ENCODE peak calls at places on chromosomes 1 and 21, in eight cellular contexts. P is IMR-90, R is pancreas, Q is K562, E is GM23248, G is GM23338, J is body of pancreas, I is heart right ventricle. C is an unnamed sample. For H3K4me1, the result is how much of the 10 kb centered on the place peaks cover.

GRCh38 chr1:163115887-163116286 is 46.7 kb downstream of the RGS4 start:
- DNase-seq in P (no peak), G (no peak), E (no peak), J (no peak), Q (no peak), I (no peak), R (no peak), C (no peak)

GRCh38 chr1:78210167-78210566 is 164.4 kb downstream of the GIPC2 start:
- DNase-seq in J (no peak), Q (no peak), P (peak), R (no peak), E (peak), G (no peak), I (no peak), C (no peak)

GRCh38 chr1:183936791-183937190 is 100.7 kb downstream of the COLGALT2 start:
- DNase-seq in R (no peak), P (no peak), G (no peak), I (no peak), E (no peak), J (no peak), Q (no peak), C (no peak)

GRCh38 chr1:50266509-50266908 is 156.7 kb downstream of the DMRTA2 start:
- DNase-seq in E (peak), G (no peak), I (no peak), Q (no peak), P (no peak), J (no peak), R (no peak), C (no peak)

GRCh38 chr1:192260076-192260475 is 56.7 kb upstream of the RGS21 start:
- DNase-seq in Q (peak), J (no peak), G (no peak), R (no peak), P (peak), E (no peak), I (no peak), C (no peak)

GRCh38 chr1:247841796-247842195 is at the start of gene OR11L1:
- DNase-seq in I (no peak), Q (no peak), G (no peak), J (no peak), E (no peak), P (no peak), R (no peak), C (no peak)

GRCh38 chr1:236018885-236019453 is 45.9 kb downstream of the NID1 start:
- DNase-seq in I (peak), R (peak), P (peak), E (peak), Q (no peak), G (no peak), J (peak), C (peak)

GRCh38 chr1:200795151-200795550 is 56.5 kb downstream of the CAMSAP2 start:
- DNase-seq in P (peak), G (no peak), I (no peak), R (no peak), E (peak), J (no peak), Q (no peak), C (no peak)

GRCh38 chr21:45513003-45513706 is 29.1 kb downstream of the SLC19A1 start:
- DNase-seq in G (no peak), I (no peak), J (peak), R (peak), E (no peak), Q (no peak), P (no peak), C (peak)

GRCh38 chr1:95974586-95974985 is 740.6 kb downstream of the RWDD3 start:
- DNase-seq in Q (no peak), R (no peak), J (no peak), E (peak), G (no peak), I (no peak), P (peak), C (no peak)

GRCh38 chr1:222711319-222712252 is 705 bp downstream of the AIDA start:
- DNase-seq in Q (peak), G (peak), J (peak), P (peak), E (peak), R (peak), I (peak), C (peak)

GRCh38 chr1:55632058-55632457 is 416.9 kb upstream of the USP24 start:
- DNase-seq in J (no peak), R (no peak), E (peak), P (peak), I (no peak), Q (no peak), G (no peak), C (no peak)

GRCh38 chr1:227947678-227948492 is at the start of gene WNT9A:
- DNase-seq in J (peak), I (no peak), Q (peak), E (peak), R (peak), G (peak), P (peak), C (peak)

GRCh38 chr1:86846166-86846647 is 67.7 kb downstream of the SELENOF start:
- DNase-seq in R (no peak), P (peak), J (no peak), Q (no peak), I (no peak), E (peak), G (no peak), C (no peak)

GRCh38 chr1:214072758-214073157 is 85.0 kb downstream of the PROX1 start:
- DNase-seq in E (no peak), Q (no peak), J (no peak), R (no peak), G (no peak), I (no peak), P (no peak), C (no peak)

GRCh38 chr1:2104621-2105427 is 54.6 kb downstream of the PRKCZ start:
- DNase-seq in E (peak), J (peak), R (no peak), G (peak), I (no peak), P (peak), Q (no peak), C (peak)

GRCh38 chr1:85243336-85243735 is 16.1 kb downstream of the C1orf52 start:
- DNase-seq in E (no peak), G (no peak), Q (no peak), R (no peak), I (no peak), J (no peak), P (peak), C (no peak)

GRCh38 chr21:36113647-36114428 is 21.0 kb upstream of the CBR3 start:
- DNase-seq in E (no peak), Q (no peak), I (no peak), R (no peak), G (no peak), P (no peak), J (no peak), C (no peak)

GRCh38 chr1:45930258-45931150 is 127.1 kb downstream of the MAST2 start:
- DNase-seq in I (no peak), G (no peak), J (no peak), Q (peak), R (no peak), E (no peak), P (no peak), C (no peak)

GRCh38 chr1:27314737-27315136 is 7.2 kb upstream of the TMEM222 start:
- DNase-seq in P (no peak), E (no peak), I (no peak), R (no peak), G (no peak), J (no peak), Q (no peak), C (no peak)

GRCh38 chr1:110850632-110851031 is 22.3 kb upstream of the CD53 start:
- DNase-seq in P (no peak), I (no peak), G (no peak), R (no peak), Q (no peak), E (no peak), J (no peak), C (no peak)

GRCh38 chr21:35861656-35862055 is 198.7 kb downstream of the SETD4 start:
- DNase-seq in E (peak), P (peak), Q (no peak), G (no peak), R (no peak), J (no peak), I (no peak), C (no peak)

GRCh38 chr1:177282976-177283375 is 112.2 kb downstream of the BRINP2 start:
- DNase-seq in G (peak), J (no peak), P (no peak), I (no peak), E (no peak), Q (no peak), R (no peak), C (no peak)

GRCh38 chr21:42285569-42286245 is 29.5 kb downstream of the TFF3 start:
- DNase-seq in Q (no peak), E (no peak), J (no peak), I (no peak), R (no peak), P (no peak), G (no peak), C (no peak)

GRCh38 chr1:204206121-204206520 is 7.7 kb downstream of the GOLT1A start:
- DNase-seq in P (peak), G (peak), Q (no peak), J (no peak), R (no peak), E (peak), I (no peak), C (no peak)

GRCh38 chr1:108541856-108542255 is 18.0 kb upstream of the EEIG2 start:
- DNase-seq in Q (no peak), E (no peak), R (no peak), P (no peak), G (no peak), I (no peak), J (no peak), C (no peak)

GRCh38 chr1:201353186-201353940 is 24.1 kb downstream of the TNNT2 start:
- DNase-seq in E (no peak), I (no peak), Q (no peak), P (no peak), J (no peak), R (no peak), G (peak), C (no peak)

GRCh38 chr1:37677808-37678207 is 14.5 kb upstream of the CDCA8 start:
- DNase-seq in P (no peak), I (no peak), Q (no peak), R (no peak), E (no peak), J (no peak), G (no peak), C (no peak)

GRCh38 chr1:64163972-64164371 is 39.5 kb upstream of the UBE2U start:
- DNase-seq in R (no peak), Q (no peak), G (peak), I (no peak), P (peak), E (peak), J (no peak), C (no peak)

GRCh38 chr1:110783292-110783918 is 89.5 kb upstream of the CD53 start:
- DNase-seq in R (peak), G (peak), I (peak), P (peak), Q (peak), E (peak), J (peak), C (peak)

GRCh38 chr1:65605621-65606020 is 185.2 kb downstream of the LEPR start:
- DNase-seq in P (peak), Q (no peak), I (no peak), J (no peak), G (no peak), R (no peak), E (peak), C (no peak)

GRCh38 chr1:208149776-208150514 is 94.2 kb downstream of the PLXNA2 start:
- DNase-seq in J (peak), E (no peak), Q (no peak), R (peak), I (peak), P (no peak), G (no peak), C (peak)

GRCh38 chr1:51147394-51147793 is 45.4 kb downstream of the C1orf185 start:
- DNase-seq in R (no peak), G (no peak), I (no peak), J (no peak), P (no peak), E (no peak), Q (no peak), C (no peak)

GRCh38 chr1:68340951-68341350 is 108.6 kb upstream of the WLS start:
- DNase-seq in I (no peak), E (no peak), J (no peak), R (no peak), G (no peak), P (no peak), Q (no peak), C (no peak)

GRCh38 chr1:28456078-28456477 is 49.8 kb upstream of the RCC1 start:
- DNase-seq in R (no peak), P (peak), G (no peak), E (peak), Q (peak), J (no peak), I (peak), C (no peak)

GRCh38 chr1:225710804-225711203 is 57.9 kb upstream of the ENAH start:
- DNase-seq in G (no peak), R (no peak), E (peak), Q (no peak), P (peak), J (no peak), I (no peak), C (no peak)

GRCh38 chr1:240426056-240426455 is 185.9 kb downstream of the GREM2 start:
- DNase-seq in R (no peak), Q (no peak), E (no peak), I (no peak), G (no peak), P (no peak), J (no peak), C (no peak)

GRCh38 chr21:44710294-44710665 is 1.1 kb downstream of the TSPEAR start:
- DNase-seq in P (no peak), G (peak), E (no peak), I (no peak), J (no peak), Q (no peak), R (no peak), C (no peak)

GRCh38 chr1:192445243-192445642 is 128.5 kb downstream of the RGS21 start:
- DNase-seq in I (no peak), G (peak), J (no peak), P (no peak), R (no peak), Q (no peak), E (no peak), C (peak)

GRCh38 chr21:29072873-29073221 is 601 bp downstream of the CCT8 start:
- DNase-seq in R (no peak), P (peak), Q (peak), J (no peak), E (peak), I (no peak), G (peak), C (no peak)
- H3K4me1 ChIP-seq in R (under half), P (under half), Q (under half), J (under half), E (under half), I (under half), G (under half), C (under half)

DNA sequence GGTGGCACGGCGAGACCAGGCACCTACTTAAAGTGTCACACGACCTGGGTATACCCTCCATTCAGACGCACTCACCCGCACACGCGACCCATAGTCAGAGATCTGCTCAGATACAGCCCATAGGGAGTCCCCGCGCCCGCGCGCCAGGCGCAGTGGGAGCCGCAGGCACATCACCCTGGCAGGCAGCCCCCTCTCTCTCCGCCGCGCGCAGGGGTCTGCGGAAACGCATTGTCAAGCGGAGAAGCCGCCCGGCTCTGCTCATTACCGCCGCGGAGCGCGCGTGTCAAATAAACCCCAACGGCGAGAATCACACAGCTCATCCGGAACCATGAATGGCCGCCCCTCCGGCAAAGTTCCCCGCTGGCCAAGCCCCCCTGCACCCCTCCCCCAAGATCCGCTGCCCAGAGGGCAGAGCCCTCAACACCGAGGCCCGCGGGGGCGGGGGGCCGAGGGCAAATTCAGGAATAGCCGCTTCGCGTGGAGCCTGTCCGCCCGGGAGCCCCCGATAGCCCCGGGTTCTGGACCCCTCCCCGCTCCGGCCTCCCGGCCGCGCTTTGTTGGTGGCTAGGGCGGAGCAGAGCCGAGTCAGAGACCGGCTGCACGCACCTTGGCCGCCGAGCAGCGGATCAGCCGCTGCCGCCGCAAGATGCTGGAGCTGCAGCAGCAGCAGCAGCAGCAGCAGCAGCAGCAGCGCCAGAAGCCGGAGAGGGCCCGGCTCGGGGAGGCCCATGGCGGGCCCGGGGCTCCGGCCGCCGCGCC is 508 bp downstream of the LRP8 start:
- DNase-seq in Q (peak), R (peak), I (no peak), E (peak), P (peak), J (no peak), G (peak), C (peak)
- H3K27ac ChIP-seq in Q (peak), R (no peak), I (no peak), E (no peak), P (no peak), J (peak), G (peak), C (peak)

DNA sequence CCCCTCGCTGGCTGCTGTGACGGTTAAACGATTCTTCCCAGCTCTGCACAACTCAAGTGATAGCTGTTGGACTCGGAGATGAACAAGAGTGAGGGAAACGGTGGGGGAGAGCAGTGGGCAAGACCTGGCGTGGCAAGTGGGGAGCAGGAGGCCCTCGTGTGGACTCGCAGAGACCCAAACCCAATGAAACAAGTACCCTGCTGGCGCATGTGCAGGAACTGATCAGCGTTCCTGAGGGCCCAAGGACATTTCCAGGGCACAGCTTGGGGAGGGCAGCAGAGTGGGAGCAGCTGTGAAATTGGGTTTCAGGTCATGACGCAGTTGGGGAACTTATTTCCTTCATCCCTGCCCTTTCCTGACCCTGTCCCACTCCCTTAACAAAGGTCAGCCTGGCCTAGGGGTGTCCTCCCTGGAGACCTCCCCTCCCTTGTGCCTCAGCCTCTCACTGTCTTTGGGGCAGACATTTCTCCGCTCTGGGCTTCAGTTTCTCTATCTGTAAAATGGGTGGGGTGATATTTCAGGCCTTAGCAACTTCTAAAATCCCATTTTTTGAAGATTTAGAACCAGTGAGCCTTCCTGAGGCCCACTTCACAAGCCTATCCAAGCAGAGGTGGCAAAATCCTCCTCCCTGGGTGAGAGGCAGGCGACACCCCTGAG is 27.9 kb upstream of the ECE1 start:
- DNase-seq in P (no peak), J (no peak), E (no peak), G (no peak), Q (no peak), R (no peak), I (no peak), C (no peak)
- H3K4me1 ChIP-seq in P (half or more), J (half or more), E (half or more), G (half or more), Q (under half), R (half or more), I (half or more), C (half or more)

GRCh38 chr1:30733520-30733919 is 10.1 kb upstream of the MATN1 start:
- DNase-seq in I (no peak), Q (peak), G (no peak), P (peak), R (no peak), E (no peak), J (no peak), C (peak)

GRCh38 chr1:30734580-30734979 is 11.2 kb upstream of the MATN1 start:
- DNase-seq in R (no peak), I (no peak), P (no peak), Q (no peak), E (no peak), J (no peak), G (no peak), C (no peak)

GRCh38 chr1:30735668-30736498 is 12.5 kb upstream of the MATN1 start:
- DNase-seq in J (no peak), I (no peak), E (no peak), R (no peak), G (no peak), Q (no peak), P (no peak), C (no peak)

GRCh38 chr1:30734106-30734505 is 10.7 kb upstream of the MATN1 start:
- DNase-seq in Q (no peak), G (no peak), I (no peak), P (no peak), J (no peak), R (no peak), E (no peak), C (no peak)

DNA sequence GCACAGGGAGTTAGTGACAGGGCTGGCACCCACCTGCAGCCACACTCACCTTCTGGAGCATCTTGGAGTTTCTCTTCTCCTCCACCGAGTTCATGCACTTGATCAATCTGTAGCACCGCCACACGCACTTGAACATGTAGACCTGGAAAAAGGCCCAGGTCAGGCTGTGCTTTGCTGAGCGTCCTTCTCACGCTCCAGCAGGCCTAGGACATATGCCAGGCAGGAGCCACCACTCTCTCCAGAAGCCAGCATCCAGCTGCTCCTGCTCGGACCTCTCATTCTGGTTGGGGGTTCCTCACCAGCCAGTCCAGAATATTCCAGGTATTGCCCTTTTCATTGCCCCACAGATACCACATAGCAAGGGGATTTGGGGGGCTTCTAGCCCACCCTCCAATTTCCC is 11.7 kb upstream of the MATN1 start:
- DNase-seq in I (no peak), Q (no peak), J (no peak), G (no peak), E (no peak), R (no peak), P (no peak), C (peak)
- H3K27ac ChIP-seq in I (no peak), Q (no peak), J (no peak), G (no peak), E (no peak), R (no peak), P (no peak), C (no peak)